ENCODE peak calls at places on chromosomes 4 and X, in eight cellular contexts. U, J, Y, I, K, W, S and O are unnamed samples.
A peak's percentile ranks its signal among the peaks of the same experiment; 100 is the strongest.

GRCh38 chrX:47802589-47802988 is 34.1 kb upstream of the ZNF81 start:
- DNase-seq in W (no peak), U (no peak), J (no peak), K (no peak), I (no peak), S (no peak), Y (no peak), O (no peak)

GRCh38 chrX:107707866-107708265 is 67.7 kb downstream of the TSC22D3 start:
- DNase-seq in U (no peak), K (no peak), S (no peak), I (no peak), Y (no peak), J (no peak), W (no peak), O (no peak)

GRCh38 chr4:148203056-148203898 is 238.9 kb downstream of the NR3C2 start:
- DNase-seq in I (no peak), K (no peak), W (peak; percentile 30), U (no peak), J (no peak), S (no peak), Y (no peak), O (no peak)

GRCh38 chr4:166092797-166093196 is 219.8 kb downstream of the TLL1 start:
- DNase-seq in S (no peak), Y (no peak), W (no peak), U (no peak), I (no peak), K (no peak), J (no peak), O (no peak)

GRCh38 chr4:8847331-8847730 is 24.3 kb downstream of the HMX1 start:
- DNase-seq in I (no peak), K (no peak), U (no peak), S (no peak), J (no peak), W (peak; percentile 2), Y (peak; percentile 36), O (no peak)

GRCh38 chr4:91319869-91320268 is 983.9 kb upstream of the GRID2 start:
- DNase-seq in W (no peak), Y (no peak), K (no peak), J (no peak), I (no peak), S (no peak), U (no peak), O (no peak)

GRCh38 chrX:55111578-55112254 is 22.9 kb downstream of the PAGE2 start:
- DNase-seq in K (no peak), S (no peak), I (no peak), Y (no peak), J (no peak), U (no peak), W (peak; percentile 69), O (no peak)

GRCh38 chrX:15903186-15903681 is 48.6 kb upstream of the AP1S2 start:
- DNase-seq in S (no peak), Y (no peak), I (no peak), U (no peak), W (no peak), K (no peak), J (no peak), O (no peak)

GRCh38 chr4:48665555-48666186 is 114.4 kb downstream of the FRYL start:
- DNase-seq in K (no peak), U (peak; percentile 54), W (no peak), I (no peak), S (peak; percentile 2), J (no peak), Y (no peak), O (no peak)

GRCh38 chr4:10697071-10697470 is 12.5 kb upstream of the CLNK start:
- DNase-seq in W (no peak), U (no peak), J (no peak), K (no peak), S (no peak), Y (no peak), I (no peak), O (no peak)

GRCh38 chr4:106795326-106795725 is 240.8 kb downstream of the DKK2 start:
- DNase-seq in W (no peak), Y (no peak), K (no peak), S (no peak), J (no peak), I (no peak), U (no peak), O (no peak)

GRCh38 chr4:169024762-169025161 is 14.7 kb upstream of the CBR4 start:
- DNase-seq in W (no peak), I (no peak), J (peak; percentile 24), K (peak; percentile 25), S (peak; percentile 15), U (peak; percentile 45), Y (no peak), O (no peak)

GRCh38 chrX:143632625-143633387 is 3.1 kb downstream of the SLITRK4 start:
- DNase-seq in Y (no peak), I (no peak), S (no peak), K (no peak), J (no peak), U (no peak), W (peak; percentile 3), O (no peak)

GRCh38 chr4:18980516-18981233 is 959.1 kb upstream of the LCORL start:
- DNase-seq in S (no peak), I (no peak), W (no peak), Y (no peak), K (no peak), J (no peak), U (no peak), O (no peak)

GRCh38 chr4:81519428-81519775 is 47.7 kb upstream of the RASGEF1B start:
- DNase-seq in U (no peak), K (no peak), Y (no peak), J (no peak), I (no peak), W (no peak), S (no peak), O (no peak)

GRCh38 chr4:170497105-170497504 is 407.3 kb upstream of the AADAT start:
- DNase-seq in I (no peak), U (no peak), W (no peak), J (no peak), S (no peak), K (no peak), Y (peak; percentile 57), O (no peak)

GRCh38 chrX:15059488-15059887 is 186.3 kb downstream of the MOSPD2 start:
- DNase-seq in K (no peak), Y (no peak), U (no peak), I (no peak), W (no peak), S (no peak), J (no peak), O (no peak)

GRCh38 chr4:150799207-150799606 is 215.9 kb downstream of the LRBA start:
- DNase-seq in K (no peak), U (no peak), J (no peak), S (no peak), I (no peak), W (no peak), Y (no peak), O (peak; percentile 12)

GRCh38 chrX:41145920-41146608 is 60.8 kb downstream of the USP9X start:
- DNase-seq in S (peak; percentile 19), Y (no peak), U (peak; percentile 92), K (peak; percentile 57), I (no peak), J (peak; percentile 87), W (no peak), O (no peak)

GRCh38 chr4:158845166-158846041 is 76.6 kb downstream of the FNIP2 start:
- DNase-seq in W (peak; percentile 73), Y (no peak), I (no peak), U (no peak), K (no peak), S (no peak), J (no peak), O (no peak)

GRCh38 chr4:26201119-26201518 is 119.7 kb upstream of the RBPJ start:
- DNase-seq in K (peak; percentile 77), Y (no peak), J (no peak), U (peak; percentile 20), W (no peak), S (no peak), I (no peak), O (no peak)

GRCh38 chr4:166535865-166536264 is 662.8 kb downstream of the TLL1 start:
- DNase-seq in Y (no peak), K (no peak), W (no peak), S (no peak), I (no peak), U (no peak), J (no peak), O (no peak)

GRCh38 chr4:141643557-141643956 is 7.2 kb downstream of the IL15 start:
- DNase-seq in J (peak; percentile 89), Y (no peak), U (peak; percentile 88), W (no peak), S (peak; percentile 23), I (no peak), K (peak; percentile 82), O (no peak)

GRCh38 chr4:42653606-42654560 is 3.0 kb downstream of the ATP8A1 start:
- DNase-seq in Y (no peak), W (no peak), S (no peak), K (no peak), I (no peak), J (no peak), U (peak; percentile 23), O (no peak)

GRCh38 chr4:184733654-184734524 is at the start of gene CENPU:
- DNase-seq in W (peak; percentile 100), K (peak; percentile 98), I (peak; percentile 85), U (peak; percentile 99), Y (peak; percentile 98), S (peak; percentile 91), J (peak; percentile 93), O (peak; percentile 100)

GRCh38 chrX:44529315-44529714 is 13.3 kb downstream of the FUNDC1 start:
- DNase-seq in K (no peak), S (no peak), J (no peak), I (no peak), W (no peak), U (no peak), Y (no peak), O (no peak)

GRCh38 chr4:140012688-140013087 is 141.3 kb downstream of the MAML3 start:
- DNase-seq in J (peak; percentile 91), I (no peak), W (peak; percentile 60), U (peak; percentile 79), K (peak; percentile 79), S (peak; percentile 50), Y (no peak), O (peak; percentile 24)

GRCh38 chr4:10738826-10739489 is 54.4 kb upstream of the CLNK start:
- DNase-seq in I (no peak), Y (no peak), U (peak; percentile 61), J (no peak), W (no peak), S (no peak), K (no peak), O (no peak)

GRCh38 chr4:117134386-117134785 is 49.0 kb upstream of the TRAM1L1 start:
- DNase-seq in S (peak; percentile 67), J (peak; percentile 20), I (no peak), W (peak; percentile 37), K (peak; percentile 9), U (peak; percentile 87), Y (no peak), O (no peak)

GRCh38 chrX:100208076-100208475 is 202.0 kb downstream of the PCDH19 start:
- DNase-seq in W (peak; percentile 3), U (no peak), I (no peak), Y (no peak), S (no peak), K (no peak), J (no peak), O (no peak)

GRCh38 chrX:148269513-148269912 is 230.9 kb upstream of the AFF2 start:
- DNase-seq in U (no peak), S (no peak), Y (no peak), W (no peak), I (no peak), J (no peak), K (no peak), O (no peak)

GRCh38 chrX:19625612-19626011 is 110.3 kb upstream of the MAP3K15 start:
- DNase-seq in W (no peak), J (no peak), K (no peak), I (no peak), U (peak; percentile 23), Y (no peak), S (no peak), O (no peak)

GRCh38 chrX:75156537-75156945 is 458 bp upstream of the ABCB7 start:
- DNase-seq in W (peak; percentile 23), Y (no peak), K (peak; percentile 32), I (no peak), S (no peak), J (peak; percentile 14), U (peak; percentile 17), O (peak; percentile 15)

GRCh38 chr4:151304755-151305154 is 20.6 kb downstream of the SH3D19 start:
- DNase-seq in K (no peak), J (no peak), U (no peak), Y (no peak), W (no peak), I (no peak), S (no peak), O (no peak)